ENCODE peak calls at places on chromosomes 13 and 19, in ten cellular contexts. One of them, this sample, is unnamed.

GRCh38 chr13:40031031-40031430 is 375.6 kb downstream of the COG6 start:
- DNase-seq in osteoblast: peak; percentile 86
- DNase-seq in CD4-positive, alpha-beta T cell: no peak
- DNase-seq in cardiac muscle cell: peak; percentile 84
- DNase-seq in tibial artery: no peak
- DNase-seq in K562: no peak
- DNase-seq in ascending aorta: no peak
- DNase-seq in astrocyte: peak; percentile 80
- DNase-seq in upper lobe of right lung: no peak
- DNase-seq in lower lobe of right lung: no peak
- DNase-seq in this sample: no peak

GRCh38 chr13:97101912-97102311 is 107.6 kb upstream of the OXGR1 start:
- DNase-seq in K562: no peak
- DNase-seq in ascending aorta: no peak
- DNase-seq in lower lobe of right lung: no peak
- DNase-seq in tibial artery: no peak
- DNase-seq in cardiac muscle cell: no peak
- DNase-seq in osteoblast: no peak
- DNase-seq in upper lobe of right lung: no peak
- DNase-seq in astrocyte: no peak
- DNase-seq in CD4-positive, alpha-beta T cell: no peak
- DNase-seq in this sample: no peak

GRCh38 chr19:14127176-14127575 is 9.2 kb downstream of the ASF1B start:
- DNase-seq in CD4-positive, alpha-beta T cell: no peak
- DNase-seq in osteoblast: peak; percentile 36
- DNase-seq in K562: no peak
- DNase-seq in ascending aorta: no peak
- DNase-seq in astrocyte: no peak
- DNase-seq in cardiac muscle cell: no peak
- DNase-seq in lower lobe of right lung: peak; percentile 80
- DNase-seq in upper lobe of right lung: no peak
- DNase-seq in tibial artery: no peak
- DNase-seq in this sample: peak; percentile 72

GRCh38 chr13:109760372-109760771 is 26.0 kb downstream of the IRS2 start:
- DNase-seq in cardiac muscle cell: no peak
- DNase-seq in ascending aorta: no peak
- DNase-seq in tibial artery: no peak
- DNase-seq in lower lobe of right lung: no peak
- DNase-seq in CD4-positive, alpha-beta T cell: no peak
- DNase-seq in astrocyte: no peak
- DNase-seq in osteoblast: no peak
- DNase-seq in K562: no peak
- DNase-seq in upper lobe of right lung: no peak
- DNase-seq in this sample: no peak

GRCh38 chr19:40466219-40467006 is at the start of gene SPTBN4:
- DNase-seq in upper lobe of right lung: peak; percentile 82
- DNase-seq in tibial artery: peak; percentile 72
- DNase-seq in cardiac muscle cell: no peak
- DNase-seq in osteoblast: peak; percentile 66
- DNase-seq in lower lobe of right lung: peak; percentile 75
- DNase-seq in CD4-positive, alpha-beta T cell: peak; percentile 11
- DNase-seq in K562: no peak
- DNase-seq in ascending aorta: no peak
- DNase-seq in astrocyte: no peak
- DNase-seq in this sample: peak; percentile 55

GRCh38 chr19:58001895-58002369 is 688 bp downstream of the ZNF606 start:
- DNase-seq in K562: no peak
- DNase-seq in cardiac muscle cell: no peak
- DNase-seq in CD4-positive, alpha-beta T cell: peak; percentile 10
- DNase-seq in osteoblast: peak; percentile 74
- DNase-seq in upper lobe of right lung: no peak
- DNase-seq in tibial artery: no peak
- DNase-seq in ascending aorta: no peak
- DNase-seq in astrocyte: peak; percentile 25
- DNase-seq in lower lobe of right lung: no peak
- DNase-seq in this sample: no peak

GRCh38 chr19:31334849-31335624 is 14.2 kb downstream of the TSHZ3 start:
- DNase-seq in K562: no peak
- DNase-seq in upper lobe of right lung: no peak
- DNase-seq in CD4-positive, alpha-beta T cell: no peak
- DNase-seq in osteoblast: no peak
- DNase-seq in ascending aorta: peak; percentile 13
- DNase-seq in tibial artery: no peak
- DNase-seq in lower lobe of right lung: no peak
- DNase-seq in astrocyte: no peak
- DNase-seq in cardiac muscle cell: no peak
- DNase-seq in this sample: peak; percentile 5

GRCh38 chr13:38944219-38944618 is 46.4 kb downstream of the STOML3 start:
- DNase-seq in astrocyte: no peak
- DNase-seq in cardiac muscle cell: no peak
- DNase-seq in osteoblast: no peak
- DNase-seq in upper lobe of right lung: no peak
- DNase-seq in lower lobe of right lung: no peak
- DNase-seq in tibial artery: no peak
- DNase-seq in K562: no peak
- DNase-seq in ascending aorta: no peak
- DNase-seq in CD4-positive, alpha-beta T cell: no peak
- DNase-seq in this sample: no peak

GRCh38 chr13:30421093-30422055 is 919 bp upstream of the UBE2L5 start:
- DNase-seq in lower lobe of right lung: peak; percentile 88
- DNase-seq in osteoblast: peak; percentile 97
- DNase-seq in K562: peak; percentile 58
- DNase-seq in astrocyte: peak; percentile 75
- DNase-seq in CD4-positive, alpha-beta T cell: no peak
- DNase-seq in upper lobe of right lung: peak; percentile 93
- DNase-seq in tibial artery: peak; percentile 97
- DNase-seq in ascending aorta: peak; percentile 95
- DNase-seq in cardiac muscle cell: peak; percentile 95
- DNase-seq in this sample: peak; percentile 97

GRCh38 chr13:96539791-96540190 is 449.9 kb downstream of the HS6ST3 start:
- DNase-seq in upper lobe of right lung: no peak
- DNase-seq in ascending aorta: no peak
- DNase-seq in osteoblast: no peak
- DNase-seq in astrocyte: no peak
- DNase-seq in tibial artery: no peak
- DNase-seq in CD4-positive, alpha-beta T cell: no peak
- DNase-seq in K562: no peak
- DNase-seq in lower lobe of right lung: no peak
- DNase-seq in cardiac muscle cell: no peak
- DNase-seq in this sample: no peak

GRCh38 chr13:39044536-39044935 is 6.3 kb downstream of the NHLRC3 start:
- DNase-seq in tibial artery: no peak
- DNase-seq in K562: no peak
- DNase-seq in upper lobe of right lung: no peak
- DNase-seq in osteoblast: no peak
- DNase-seq in CD4-positive, alpha-beta T cell: no peak
- DNase-seq in astrocyte: no peak
- DNase-seq in cardiac muscle cell: no peak
- DNase-seq in ascending aorta: no peak
- DNase-seq in lower lobe of right lung: no peak
- DNase-seq in this sample: no peak

GRCh38 chr19:10518444-10519361 is 1.5 kb upstream of the S1PR5 start:
- DNase-seq in cardiac muscle cell: no peak
- DNase-seq in lower lobe of right lung: no peak
- DNase-seq in ascending aorta: no peak
- DNase-seq in K562: no peak
- DNase-seq in astrocyte: no peak
- DNase-seq in tibial artery: no peak
- DNase-seq in osteoblast: peak; percentile 89
- DNase-seq in CD4-positive, alpha-beta T cell: no peak
- DNase-seq in upper lobe of right lung: no peak
- DNase-seq in this sample: no peak

GRCh38 chr13:46839399-46839798 is 42.4 kb upstream of the ESD start:
- DNase-seq in tibial artery: no peak
- DNase-seq in lower lobe of right lung: no peak
- DNase-seq in astrocyte: no peak
- DNase-seq in osteoblast: no peak
- DNase-seq in CD4-positive, alpha-beta T cell: no peak
- DNase-seq in ascending aorta: no peak
- DNase-seq in upper lobe of right lung: no peak
- DNase-seq in cardiac muscle cell: no peak
- DNase-seq in K562: no peak
- DNase-seq in this sample: no peak

GRCh38 chr13:30026093-30026492 is 175.7 kb upstream of the UBL3 start:
- DNase-seq in astrocyte: peak; percentile 86
- DNase-seq in CD4-positive, alpha-beta T cell: no peak
- DNase-seq in ascending aorta: no peak
- DNase-seq in lower lobe of right lung: no peak
- DNase-seq in tibial artery: no peak
- DNase-seq in osteoblast: peak; percentile 90
- DNase-seq in cardiac muscle cell: peak; percentile 12
- DNase-seq in upper lobe of right lung: no peak
- DNase-seq in K562: no peak
- DNase-seq in this sample: no peak

GRCh38 chr13:19268331-19268730 is 86.7 kb upstream of the TUBA3C start:
- DNase-seq in ascending aorta: no peak
- DNase-seq in cardiac muscle cell: no peak
- DNase-seq in CD4-positive, alpha-beta T cell: no peak
- DNase-seq in upper lobe of right lung: no peak
- DNase-seq in K562: no peak
- DNase-seq in osteoblast: no peak
- DNase-seq in tibial artery: no peak
- DNase-seq in astrocyte: no peak
- DNase-seq in lower lobe of right lung: no peak
- DNase-seq in this sample: no peak

GRCh38 chr13:33261426-33262068 is 24.0 kb downstream of the STARD13 start:
- DNase-seq in lower lobe of right lung: no peak
- DNase-seq in upper lobe of right lung: no peak
- DNase-seq in astrocyte: no peak
- DNase-seq in K562: no peak
- DNase-seq in cardiac muscle cell: no peak
- DNase-seq in ascending aorta: no peak
- DNase-seq in osteoblast: no peak
- DNase-seq in CD4-positive, alpha-beta T cell: no peak
- DNase-seq in tibial artery: no peak
- DNase-seq in this sample: no peak

GRCh38 chr13:33262069-33262487 is 23.5 kb downstream of the STARD13 start:
- DNase-seq in cardiac muscle cell: no peak
- DNase-seq in lower lobe of right lung: no peak
- DNase-seq in CD4-positive, alpha-beta T cell: no peak
- DNase-seq in osteoblast: no peak
- DNase-seq in K562: no peak
- DNase-seq in ascending aorta: no peak
- DNase-seq in astrocyte: peak; percentile 76
- DNase-seq in tibial artery: no peak
- DNase-seq in upper lobe of right lung: no peak
- DNase-seq in this sample: no peak

GRCh38 chr13:33259296-33259695 is 26.3 kb downstream of the STARD13 start:
- DNase-seq in astrocyte: no peak
- DNase-seq in K562: no peak
- DNase-seq in lower lobe of right lung: no peak
- DNase-seq in upper lobe of right lung: no peak
- DNase-seq in cardiac muscle cell: no peak
- DNase-seq in tibial artery: no peak
- DNase-seq in CD4-positive, alpha-beta T cell: no peak
- DNase-seq in ascending aorta: no peak
- DNase-seq in osteoblast: no peak
- DNase-seq in this sample: no peak

GRCh38 chr13:33258437-33259193 is 26.9 kb downstream of the STARD13 start:
- DNase-seq in CD4-positive, alpha-beta T cell: no peak
- DNase-seq in osteoblast: no peak
- DNase-seq in K562: no peak
- DNase-seq in lower lobe of right lung: no peak
- DNase-seq in tibial artery: no peak
- DNase-seq in astrocyte: no peak
- DNase-seq in ascending aorta: no peak
- DNase-seq in upper lobe of right lung: no peak
- DNase-seq in cardiac muscle cell: peak; percentile 83
- DNase-seq in this sample: no peak

GRCh38 chr13:33260168-33261098 is 25.1 kb downstream of the STARD13 start:
- DNase-seq in tibial artery: no peak
- DNase-seq in lower lobe of right lung: no peak
- DNase-seq in osteoblast: no peak
- DNase-seq in upper lobe of right lung: no peak
- DNase-seq in cardiac muscle cell: peak; percentile 73
- DNase-seq in astrocyte: no peak
- DNase-seq in K562: no peak
- DNase-seq in ascending aorta: no peak
- DNase-seq in CD4-positive, alpha-beta T cell: no peak
- DNase-seq in this sample: no peak
- TF ChIP-seq CTCF in tibial artery: no peak
- TF ChIP-seq CTCF in lower lobe of right lung: no peak
- TF ChIP-seq CTCF in osteoblast: no peak
- TF ChIP-seq CTCF in upper lobe of right lung: no peak
- TF ChIP-seq CTCF in cardiac muscle cell: no peak
- TF ChIP-seq CTCF in astrocyte: no peak
- TF ChIP-seq CTCF in K562: no peak
- TF ChIP-seq CTCF in ascending aorta: no peak
- TF ChIP-seq CTCF in CD4-positive, alpha-beta T cell: no peak
- TF ChIP-seq CTCF in this sample: no peak

GRCh38 chr19:50983625-50984292 is at the start of gene KLK7:
- DNase-seq in upper lobe of right lung: no peak
- DNase-seq in ascending aorta: no peak
- DNase-seq in CD4-positive, alpha-beta T cell: no peak
- DNase-seq in K562: no peak
- DNase-seq in astrocyte: no peak
- DNase-seq in lower lobe of right lung: no peak
- DNase-seq in tibial artery: no peak
- DNase-seq in cardiac muscle cell: no peak
- DNase-seq in osteoblast: no peak
- DNase-seq in this sample: no peak
- H3K27me3 ChIP-seq in upper lobe of right lung: peaks cover 20% of the 10 kb centered on the region
- H3K27me3 ChIP-seq in ascending aorta: no peaks in the 10 kb centered on the region
- H3K27me3 ChIP-seq in CD4-positive, alpha-beta T cell: peaks cover 31% of the 10 kb centered on the region
- H3K27me3 ChIP-seq in K562: peaks cover 9% of the 10 kb centered on the region
- H3K27me3 ChIP-seq in astrocyte: no peaks in the 10 kb centered on the region
- H3K27me3 ChIP-seq in lower lobe of right lung: peaks cover 20% of the 10 kb centered on the region
- H3K27me3 ChIP-seq in tibial artery: peaks cover 32% of the 10 kb centered on the region
- H3K27me3 ChIP-seq in cardiac muscle cell: peaks cover 34% of the 10 kb centered on the region
- H3K27me3 ChIP-seq in osteoblast: no peaks in the 10 kb centered on the region
- H3K27me3 ChIP-seq in this sample: peaks cover 54% of the 10 kb centered on the region

GRCh38 chr19:41895745-41896580 is 13.0 kb downstream of the ARHGEF1 start:
- DNase-seq in astrocyte: no peak
- DNase-seq in K562: no peak
- DNase-seq in osteoblast: peak; percentile 88
- DNase-seq in ascending aorta: no peak
- DNase-seq in CD4-positive, alpha-beta T cell: no peak
- DNase-seq in upper lobe of right lung: no peak
- DNase-seq in tibial artery: no peak
- DNase-seq in lower lobe of right lung: no peak
- DNase-seq in cardiac muscle cell: no peak
- DNase-seq in this sample: no peak
- TF ChIP-seq CTCF in astrocyte: no peak
- TF ChIP-seq CTCF in K562: peak; percentile 47
- TF ChIP-seq CTCF in osteoblast: peak; percentile 38
- TF ChIP-seq CTCF in ascending aorta: no peak
- TF ChIP-seq CTCF in CD4-positive, alpha-beta T cell: no peak
- TF ChIP-seq CTCF in upper lobe of right lung: no peak
- TF ChIP-seq CTCF in tibial artery: no peak
- TF ChIP-seq CTCF in lower lobe of right lung: no peak
- TF ChIP-seq CTCF in cardiac muscle cell: peak; percentile 23
- TF ChIP-seq CTCF in this sample: no peak

DNA sequence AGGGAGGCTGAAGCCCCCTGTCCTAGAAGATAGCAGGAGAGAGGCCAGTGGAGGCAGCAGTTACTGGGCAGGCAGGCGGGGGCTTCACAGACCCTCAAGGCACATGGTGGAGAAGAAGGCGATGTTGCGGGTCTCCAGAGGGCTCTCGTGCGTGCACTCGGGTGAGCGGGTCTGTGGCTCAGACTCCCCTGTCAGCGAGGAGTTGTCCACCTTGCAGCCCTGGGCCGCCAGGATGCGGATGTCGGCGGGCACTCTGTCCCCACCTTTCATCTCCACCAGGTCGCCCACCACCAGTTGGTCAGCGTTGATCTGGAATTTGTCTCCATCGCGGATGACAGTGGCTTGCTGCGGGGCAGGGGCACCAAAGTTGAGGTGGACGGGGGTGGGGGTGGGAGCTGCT is 3.2 kb downstream of the ATP4A start:
- DNase-seq in K562: no peak
- DNase-seq in lower lobe of right lung: no peak
- DNase-seq in osteoblast: no peak
- DNase-seq in astrocyte: no peak
- DNase-seq in CD4-positive, alpha-beta T cell: no peak
- DNase-seq in tibial artery: no peak
- DNase-seq in upper lobe of right lung: no peak
- DNase-seq in cardiac muscle cell: no peak
- DNase-seq in ascending aorta: no peak
- DNase-seq in this sample: no peak
- H3K27me3 ChIP-seq in K562: peaks cover 28% of the 10 kb centered on the region
- H3K27me3 ChIP-seq in lower lobe of right lung: peaks cover 37% of the 10 kb centered on the region
- H3K27me3 ChIP-seq in osteoblast: peaks cover 15% of the 10 kb centered on the region
- H3K27me3 ChIP-seq in astrocyte: peaks cover 12% of the 10 kb centered on the region
- H3K27me3 ChIP-seq in CD4-positive, alpha-beta T cell: peaks cover 36% of the 10 kb centered on the region
- H3K27me3 ChIP-seq in tibial artery: peaks cover 73% of the 10 kb centered on the region
- H3K27me3 ChIP-seq in upper lobe of right lung: peaks cover 21% of the 10 kb centered on the region
- H3K27me3 ChIP-seq in cardiac muscle cell: peaks cover 42% of the 10 kb centered on the region
- H3K27me3 ChIP-seq in ascending aorta: peaks cover 9% of the 10 kb centered on the region
- H3K27me3 ChIP-seq in this sample: peaks cover 91% of the 10 kb centered on the region